ENCODE peak calls at places on chromosomes 11 and 22, in four cellular contexts. O is HL-60, R is K562, A is GM12878. X is an unnamed sample.

GRCh38 chr11:119363874-119364590 is 17.5 kb downstream of the USP2 start:
- DNase-seq in A (no peak), O (no peak), R (peak), X (peak)

GRCh38 chr11:132035736-132036135 is 665.3 kb downstream of the NTM start:
- DNase-seq in R (no peak), O (no peak), A (no peak), X (no peak)

GRCh38 chr22:27241430-27242110 is 560.0 kb downstream of the MN1 start:
- DNase-seq in O (no peak), R (no peak), A (no peak), X (no peak)

GRCh38 chr22:17817511-17818065 is 43.3 kb upstream of the BID start:
- DNase-seq in O (no peak), A (no peak), R (no peak), X (no peak)

GRCh38 chr11:83713701-83714100 is 427.5 kb upstream of the CCDC90B start:
- DNase-seq in R (no peak), O (no peak), A (no peak), X (no peak)

GRCh38 chr22:38312261-38312800 is 4.9 kb downstream of the CSNK1E start:
- DNase-seq in A (no peak), O (no peak), R (no peak), X (no peak)

GRCh38 chr22:27810566-27810965 is 9.0 kb upstream of the MN1 start:
- DNase-seq in R (no peak), A (no peak), O (no peak), X (no peak)

GRCh38 chr11:100774859-100775258 is 87.8 kb downstream of the ARHGAP42 start:
- DNase-seq in O (no peak), A (no peak), R (no peak), X (no peak)

GRCh38 chr11:108147150-108147549 is 25.8 kb downstream of the ACAT1 start:
- DNase-seq in A (no peak), O (no peak), R (no peak), X (no peak)

GRCh38 chr11:70471254-70471653 is 72.9 kb downstream of the CTTN start:
- DNase-seq in O (peak), R (peak), A (no peak), X (peak)

GRCh38 chr11:47399860-47400812 is 8.3 kb upstream of the SLC39A13 start:
- DNase-seq in O (peak), A (no peak), R (peak), X (peak)

GRCh38 chr22:49513358-49513851 is 314.3 kb downstream of the BRD1 start:
- DNase-seq in R (peak), O (no peak), A (no peak), X (no peak)

GRCh38 chr11:43582024-43582836 is 98.3 kb upstream of the HSD17B12 start:
- DNase-seq in O (no peak), A (no peak), R (no peak), X (no peak)

GRCh38 chr22:26697151-26697550 is 39.8 kb downstream of the MIAT start:
- DNase-seq in A (no peak), R (no peak), O (no peak), X (no peak)

DNA sequence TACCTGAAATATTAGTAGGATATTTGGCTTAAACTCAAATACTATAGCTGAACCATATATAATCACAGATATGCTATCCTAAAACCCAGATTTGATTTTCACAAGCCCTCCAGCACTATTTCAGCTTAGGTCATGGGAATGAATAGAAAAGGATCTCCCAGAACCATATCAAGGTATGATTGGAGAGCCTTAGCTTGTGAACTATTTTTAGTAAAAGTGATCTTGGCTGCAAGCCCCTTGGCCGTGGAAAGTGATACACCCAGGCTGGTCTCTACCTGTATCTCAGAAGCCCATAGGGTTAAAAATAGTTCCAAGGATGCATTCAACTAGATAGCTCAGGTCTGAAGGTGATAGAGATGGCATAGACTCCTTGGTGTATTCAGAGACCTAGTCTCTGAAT is 9.7 kb downstream of the KIF18A start:
- DNase-seq in O (no peak), R (no peak), A (no peak), X (no peak)
- TF ChIP-seq POLR2AphosphoS5 in O (no peak), R (no peak), A (no peak), X (no peak)

DNA sequence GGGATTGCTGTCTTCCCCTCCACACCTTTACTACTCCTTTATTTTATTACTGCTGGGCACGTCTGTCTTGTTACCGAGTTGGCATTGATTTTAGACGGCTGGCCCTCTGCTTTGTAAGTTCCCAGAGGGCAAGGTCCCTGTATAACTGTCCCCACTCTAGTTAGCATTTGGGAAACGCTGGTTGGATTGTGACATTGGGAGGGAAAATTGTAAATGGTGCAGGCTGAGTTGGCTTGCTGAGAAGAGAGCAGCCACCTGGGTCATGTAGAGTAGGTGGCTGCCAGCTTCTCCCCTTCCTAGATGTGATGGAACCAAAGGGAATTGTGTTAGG is 1.7 kb downstream of the TAB1 start:
- DNase-seq in R (no peak), O (no peak), A (no peak), X (no peak)
- TF ChIP-seq SPI1 in R (no peak), O (no peak), A (no peak), X (no peak)

DNA sequence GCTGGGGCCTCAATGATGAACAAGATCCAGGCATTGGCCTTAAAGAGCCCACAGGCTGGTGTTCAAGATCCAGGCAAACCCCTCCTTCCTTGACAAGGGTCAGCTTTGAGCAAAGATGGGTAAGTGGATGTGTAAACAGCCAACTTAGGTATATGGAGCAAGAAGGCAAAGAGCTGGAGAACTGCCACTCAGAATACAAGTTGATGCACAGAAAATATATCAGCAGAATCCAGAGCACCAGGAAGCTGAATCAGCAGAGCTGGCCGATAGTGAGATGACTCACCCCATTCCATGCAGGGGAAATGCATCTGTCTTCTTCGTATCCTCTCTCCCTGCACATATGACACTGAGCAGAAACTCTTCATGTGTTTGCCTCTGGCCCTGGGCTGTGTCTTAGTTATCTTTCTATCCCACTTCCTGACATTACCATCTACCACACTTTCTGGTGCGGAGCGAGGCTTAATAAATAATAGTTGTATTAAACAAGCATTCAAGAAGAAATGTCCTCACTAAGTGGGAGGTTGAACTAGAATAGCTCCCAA is 57.8 kb downstream of the ENDOD1 start:
- DNase-seq in R (peak), A (no peak), O (no peak), X (no peak)
- TF ChIP-seq POLR2AphosphoS5 in R (peak), A (no peak), O (no peak), X (no peak)

GRCh38 chr11:77322506-77322905 is 21.0 kb upstream of the GDPD4 start:
- DNase-seq in A (no peak), O (no peak), R (no peak), X (no peak)
- TF ChIP-seq SPI1 in A (no peak), O (no peak), R (no peak), X (no peak)

GRCh38 chr11:75014129-75014528 is 25.4 kb downstream of the NEU3 start:
- DNase-seq in R (no peak), O (no peak), A (no peak), X (no peak)
- TF ChIP-seq POLR2AphosphoS5 in R (no peak), O (no peak), A (no peak), X (no peak)

DNA sequence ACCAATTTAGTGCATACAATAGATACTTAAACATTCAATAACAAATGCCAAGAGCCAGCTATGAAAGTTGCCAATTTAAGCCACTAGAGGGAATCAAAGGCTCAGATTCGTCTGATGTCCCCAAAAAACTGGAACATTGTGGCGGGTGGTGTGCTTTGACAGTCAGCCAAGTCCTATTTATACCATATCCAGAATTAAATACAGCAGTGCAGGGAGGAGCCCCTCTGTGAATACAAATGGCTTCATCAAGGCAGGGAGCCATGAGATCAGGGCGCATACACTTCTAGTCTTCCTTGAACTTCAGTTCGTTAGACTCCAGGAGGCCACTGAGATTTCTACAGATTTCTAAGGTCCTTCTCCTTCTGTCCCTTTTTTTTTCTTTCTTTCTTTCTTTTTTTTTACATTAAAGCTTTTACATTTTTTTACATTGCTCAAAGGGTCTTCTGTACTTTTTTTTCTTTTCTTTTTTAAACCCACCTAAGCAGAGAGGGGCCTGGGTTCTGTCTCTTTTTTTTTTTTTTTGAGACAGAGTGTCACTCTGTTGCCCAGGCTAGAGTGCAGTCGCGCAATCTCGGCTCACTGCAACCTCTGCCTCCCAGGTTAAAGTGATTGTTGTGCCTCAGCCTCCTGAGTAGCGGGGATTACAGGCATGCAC is 41.5 kb upstream of the HSPA8 start:
- DNase-seq in R (peak), A (no peak), O (peak), X (peak)
- TF ChIP-seq SPI1 in R (no peak), A (no peak), O (no peak), X (no peak)

GRCh38 chr11:114251797-114252327 is 44.3 kb upstream of the NNMT start:
- DNase-seq in R (peak), O (no peak), A (no peak), X (no peak)
- TF ChIP-seq POLR2AphosphoS5 in R (no peak), O (no peak), A (no peak), X (no peak)

X was measured in GM12891.